ENCODE peak calls at places on chromosomes 6 and 20, in seven cellular contexts. O, I, R, H, Q, D and C are unnamed samples.
A peak's percentile ranks its signal among the peaks of the same experiment; 100 is the strongest.

GRCh38 chr20:64228086-64228485 is 27.5 kb upstream of the PCMTD2 start:
- DNase-seq in O (no peak), Q (no peak), H (no peak), D (no peak), R (no peak), I (no peak), C (no peak)

GRCh38 chr20:51460569-51461265 is 81.8 kb downstream of the NFATC2 start:
- DNase-seq in R (peak; percentile 71), H (no peak), O (peak; percentile 73), D (no peak), I (no peak), Q (peak; percentile 76), C (peak; percentile 97)

GRCh38 chr6:52588710-52589091 is 11.8 kb upstream of the TRAM2 start:
- DNase-seq in H (no peak), R (no peak), Q (no peak), D (no peak), O (peak; percentile 48), I (no peak), C (no peak)

GRCh38 chr6:12866422-12867029 is 150.0 kb downstream of the PHACTR1 start:
- DNase-seq in R (no peak), I (no peak), Q (no peak), H (no peak), D (no peak), O (no peak), C (no peak)

GRCh38 chr6:133608620-133609019 is 280.3 kb upstream of the TCF21 start:
- DNase-seq in R (no peak), O (no peak), D (no peak), Q (no peak), I (no peak), H (no peak), C (no peak)

GRCh38 chr6:37287519-37288157 is 29.7 kb upstream of the TMEM217 start:
- DNase-seq in O (no peak), H (no peak), Q (no peak), R (no peak), D (no peak), I (no peak), C (no peak)

GRCh38 chr6:142867355-142867801 is 77.6 kb downstream of the HIVEP2 start:
- DNase-seq in Q (no peak), I (no peak), D (no peak), O (no peak), H (no peak), R (no peak), C (peak; percentile 18)

GRCh38 chr20:10002871-10003270 is 31.9 kb upstream of the ANKEF1 start:
- DNase-seq in Q (no peak), O (no peak), R (no peak), I (no peak), H (no peak), D (no peak), C (no peak)

GRCh38 chr6:26205161-26205624 is 118.0 kb downstream of the HFE start:
- DNase-seq in Q (peak; percentile 94), D (peak; percentile 85), I (no peak), O (peak; percentile 94), R (no peak), H (peak; percentile 50), C (peak; percentile 93)
- TF ChIP-seq POLR2A in Q (no peak), D (no peak), I (peak; percentile 38), O (no peak), R (no peak), H (no peak), C (peak; percentile 23)

GRCh38 chr20:50373674-50374286 is 136.4 kb upstream of the PTPN1 start:
- DNase-seq in D (no peak), H (no peak), O (no peak), I (peak; percentile 55), R (no peak), Q (no peak), C (no peak)
- TF ChIP-seq POLR2A in D (no peak), H (no peak), O (no peak), I (no peak), R (no peak), Q (no peak), C (no peak)

DNA sequence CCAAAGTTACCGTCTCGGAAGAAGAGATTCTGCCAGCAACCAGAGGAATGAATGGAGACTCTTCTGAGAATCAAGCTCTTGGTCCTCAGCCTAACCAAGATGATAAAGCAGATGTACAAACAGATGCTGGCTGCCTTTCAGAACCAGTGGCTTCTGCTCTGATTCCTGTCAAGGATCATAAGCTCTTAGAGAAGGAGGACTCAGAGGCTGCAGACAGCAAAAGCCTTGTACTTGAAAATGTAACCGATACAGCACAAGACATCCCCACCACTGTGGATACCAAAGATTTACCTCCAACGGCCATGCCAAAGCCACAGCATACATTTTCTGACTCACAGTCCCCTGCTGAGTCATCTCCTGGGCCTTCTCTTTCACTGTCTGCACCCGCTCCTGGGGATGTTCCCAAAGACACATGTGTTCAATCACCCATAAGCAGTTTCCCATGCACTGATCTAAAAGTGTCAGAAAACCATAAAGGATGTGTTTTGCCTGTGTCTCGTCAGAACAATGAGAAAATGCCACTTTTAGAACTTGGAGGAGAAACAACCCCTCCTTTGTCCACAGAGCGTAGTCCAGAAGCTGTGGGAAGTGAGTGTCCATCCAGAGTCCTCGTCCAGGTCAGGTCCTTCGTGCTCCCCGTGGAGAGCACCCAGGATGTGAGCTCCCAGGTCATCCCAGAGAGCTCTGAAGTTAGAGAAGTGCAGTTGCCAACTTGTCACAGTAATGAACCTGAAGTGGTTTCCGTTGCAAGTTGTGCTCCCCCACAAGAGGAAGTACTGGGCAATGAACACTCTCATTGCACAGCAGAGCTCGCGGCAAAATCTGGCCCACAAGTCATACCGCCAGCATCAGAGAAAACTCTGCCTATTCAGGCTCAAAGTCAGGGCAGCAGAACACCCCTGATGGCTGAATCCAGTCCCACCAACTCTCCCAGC is 109.6 kb downstream of the RTN4IP1 start:
- DNase-seq in O (no peak), Q (peak; percentile 93), D (no peak), I (no peak), R (no peak), H (no peak), C (peak; percentile 97)
- TF ChIP-seq POLR2A in O (no peak), Q (peak; percentile 83), D (no peak), I (no peak), R (no peak), H (peak; percentile 22), C (peak; percentile 46)

GRCh38 chr6:39276379-39276995 is 37.7 kb downstream of the KCNK17 start:
- DNase-seq in R (no peak), O (no peak), Q (no peak), D (no peak), I (no peak), H (no peak), C (no peak)

GRCh38 chr6:39274903-39275302 is 39.3 kb downstream of the KCNK17 start:
- DNase-seq in O (peak; percentile 76), R (no peak), H (no peak), Q (no peak), I (no peak), D (no peak), C (no peak)

GRCh38 chr6:39279539-39279938 is 34.7 kb downstream of the KCNK17 start:
- DNase-seq in O (no peak), D (no peak), I (no peak), Q (no peak), H (no peak), R (no peak), C (no peak)

GRCh38 chr6:39281312-39281980 is 32.8 kb downstream of the KCNK17 start:
- DNase-seq in Q (peak; percentile 46), R (no peak), I (no peak), O (no peak), H (no peak), D (no peak), C (no peak)

DNA sequence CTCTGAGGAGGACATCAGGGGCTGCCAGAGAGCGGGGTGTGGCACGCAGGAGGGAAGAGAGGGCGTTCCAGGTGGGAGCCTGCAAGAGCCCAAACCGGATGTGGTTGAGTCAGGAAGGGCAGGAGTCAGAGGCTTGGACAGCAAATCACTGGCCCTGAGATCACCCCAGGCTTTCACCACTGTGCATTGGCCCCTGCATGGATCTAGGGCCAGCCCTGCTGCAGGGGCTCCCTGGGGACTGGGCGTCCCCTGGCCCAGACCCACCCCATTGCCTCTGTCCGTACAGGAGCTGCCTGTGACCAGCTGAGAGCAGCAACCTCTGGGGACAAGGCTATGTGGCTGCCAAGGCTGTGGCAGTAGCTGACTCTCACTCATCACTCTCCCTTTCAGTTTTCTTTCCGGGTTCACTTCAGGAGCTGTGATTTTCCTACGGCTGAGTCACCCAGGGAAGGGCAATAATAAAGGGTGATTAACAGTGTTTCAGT is 33.9 kb downstream of the KCNK17 start:
- DNase-seq in O (no peak), I (peak; percentile 47), Q (no peak), R (no peak), D (no peak), H (peak; percentile 28), C (peak; percentile 19)
- TF ChIP-seq POLR2A in O (no peak), I (no peak), Q (no peak), R (no peak), D (no peak), H (no peak), C (no peak)

GRCh38 chr6:7896465-7896987 is 14.1 kb downstream of the TXNDC5 start:
- DNase-seq in D (no peak), I (no peak), R (no peak), Q (peak; percentile 24), H (no peak), O (no peak), C (no peak)

GRCh38 chr6:7893342-7893741 is 17.2 kb downstream of the TXNDC5 start:
- DNase-seq in D (no peak), Q (peak; percentile 25), H (no peak), I (no peak), R (no peak), O (no peak), C (no peak)

GRCh38 chr6:7897461-7898192 is 13.0 kb downstream of the TXNDC5 start:
- DNase-seq in D (no peak), Q (peak; percentile 47), R (no peak), I (no peak), O (no peak), H (no peak), C (no peak)

GRCh38 chr6:7894272-7895124 is 16.1 kb downstream of the TXNDC5 start:
- DNase-seq in Q (peak; percentile 1), I (no peak), R (no peak), O (no peak), D (no peak), H (no peak), C (no peak)

DNA sequence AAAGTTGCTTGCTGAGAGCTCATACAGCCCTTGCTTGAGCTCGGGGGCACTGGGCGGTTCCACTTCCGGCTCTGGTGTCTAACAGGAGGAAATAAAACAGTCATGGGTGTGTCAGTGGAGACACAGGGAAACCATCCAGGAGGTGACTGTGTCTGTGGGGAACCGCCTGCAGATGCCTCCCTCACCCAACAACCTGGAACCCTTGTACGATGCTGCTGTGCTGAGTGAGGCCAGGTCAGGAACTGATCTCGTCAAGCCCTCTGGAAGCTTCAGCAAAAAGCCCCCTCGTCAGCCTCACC is 15.5 kb downstream of the TXNDC5 start:
- DNase-seq in R (no peak), H (no peak), I (no peak), Q (peak; percentile 64), O (no peak), D (no peak), C (no peak)
- TF ChIP-seq POLR2A in R (no peak), H (no peak), I (no peak), Q (no peak), O (no peak), D (no peak), C (no peak)

GRCh38 chr6:125101128-125101527 is 52.4 kb upstream of the TPD52L1 start:
- DNase-seq in Q (no peak), O (no peak), I (no peak), D (no peak), R (no peak), H (no peak), C (no peak)
- TF ChIP-seq POLR2A in Q (no peak), O (no peak), I (no peak), D (no peak), R (no peak), H (no peak), C (no peak)